ENCODE peak calls at places on chromosome 12, in ten cellular contexts. One of them, this sample, is unnamed. For H3K36me3, the result is how much of the 10 kb centered on the place peaks cover.

GRCh38 chr12:108572166-108572790 is 9.9 kb downstream of the ISCU start:
- DNase-seq in K562: no peak
- DNase-seq in adipocyte: no peak
- DNase-seq in heart left ventricle: no peak
- DNase-seq in psoas muscle: no peak
- DNase-seq in ovary: no peak
- DNase-seq in right atrium auricular region: no peak
- DNase-seq in CD8-positive, alpha-beta T cell: no peak
- DNase-seq in pancreas: no peak
- DNase-seq in breast epithelium: no peak
- DNase-seq in this sample: no peak

GRCh38 chr12:88784166-88784565 is 203.9 kb upstream of the KITLG start:
- DNase-seq in ovary: no peak
- DNase-seq in pancreas: no peak
- DNase-seq in heart left ventricle: no peak
- DNase-seq in K562: no peak
- DNase-seq in breast epithelium: no peak
- DNase-seq in CD8-positive, alpha-beta T cell: no peak
- DNase-seq in psoas muscle: no peak
- DNase-seq in right atrium auricular region: no peak
- DNase-seq in adipocyte: peak
- DNase-seq in this sample: no peak

GRCh38 chr12:19220205-19220604 is 90.7 kb downstream of the PLEKHA5 start:
- DNase-seq in CD8-positive, alpha-beta T cell: no peak
- DNase-seq in ovary: no peak
- DNase-seq in pancreas: no peak
- DNase-seq in breast epithelium: no peak
- DNase-seq in K562: no peak
- DNase-seq in heart left ventricle: no peak
- DNase-seq in adipocyte: no peak
- DNase-seq in right atrium auricular region: no peak
- DNase-seq in psoas muscle: no peak
- DNase-seq in this sample: no peak

GRCh38 chr12:40152783-40153383 is 47.0 kb upstream of the SLC2A13 start:
- DNase-seq in K562: peak
- DNase-seq in breast epithelium: no peak
- DNase-seq in right atrium auricular region: peak
- DNase-seq in ovary: peak
- DNase-seq in CD8-positive, alpha-beta T cell: peak
- DNase-seq in heart left ventricle: no peak
- DNase-seq in psoas muscle: no peak
- DNase-seq in pancreas: peak
- DNase-seq in adipocyte: peak
- DNase-seq in this sample: no peak

GRCh38 chr12:59431266-59431665 is 164.6 kb upstream of the SLC16A7 start:
- DNase-seq in CD8-positive, alpha-beta T cell: no peak
- DNase-seq in breast epithelium: no peak
- DNase-seq in psoas muscle: no peak
- DNase-seq in pancreas: no peak
- DNase-seq in adipocyte: peak
- DNase-seq in ovary: no peak
- DNase-seq in K562: no peak
- DNase-seq in heart left ventricle: no peak
- DNase-seq in right atrium auricular region: no peak
- DNase-seq in this sample: no peak

GRCh38 chr12:124352839-124353238 is 57.9 kb downstream of the RFLNA start:
- DNase-seq in ovary: no peak
- DNase-seq in K562: peak
- DNase-seq in right atrium auricular region: no peak
- DNase-seq in pancreas: no peak
- DNase-seq in adipocyte: no peak
- DNase-seq in CD8-positive, alpha-beta T cell: no peak
- DNase-seq in breast epithelium: no peak
- DNase-seq in heart left ventricle: no peak
- DNase-seq in psoas muscle: no peak
- DNase-seq in this sample: no peak

GRCh38 chr12:42104087-42104486 is 40.6 kb downstream of the GXYLT1 start:
- DNase-seq in psoas muscle: no peak
- DNase-seq in breast epithelium: no peak
- DNase-seq in K562: no peak
- DNase-seq in pancreas: no peak
- DNase-seq in heart left ventricle: no peak
- DNase-seq in adipocyte: peak
- DNase-seq in ovary: no peak
- DNase-seq in right atrium auricular region: no peak
- DNase-seq in CD8-positive, alpha-beta T cell: no peak
- DNase-seq in this sample: no peak

GRCh38 chr12:11607313-11608081 is 42.0 kb upstream of the ETV6 start:
- DNase-seq in pancreas: no peak
- DNase-seq in heart left ventricle: no peak
- DNase-seq in K562: no peak
- DNase-seq in psoas muscle: no peak
- DNase-seq in CD8-positive, alpha-beta T cell: no peak
- DNase-seq in ovary: peak
- DNase-seq in adipocyte: peak
- DNase-seq in right atrium auricular region: no peak
- DNase-seq in breast epithelium: no peak
- DNase-seq in this sample: no peak

GRCh38 chr12:96878704-96879103 is 28.4 kb upstream of the NEDD1 start:
- DNase-seq in pancreas: no peak
- DNase-seq in right atrium auricular region: no peak
- DNase-seq in heart left ventricle: no peak
- DNase-seq in CD8-positive, alpha-beta T cell: no peak
- DNase-seq in adipocyte: peak
- DNase-seq in K562: no peak
- DNase-seq in breast epithelium: no peak
- DNase-seq in psoas muscle: no peak
- DNase-seq in ovary: no peak
- DNase-seq in this sample: no peak

GRCh38 chr12:64828713-64829112 is 4.3 kb downstream of the TBC1D30 start:
- DNase-seq in heart left ventricle: no peak
- DNase-seq in CD8-positive, alpha-beta T cell: no peak
- DNase-seq in adipocyte: no peak
- DNase-seq in ovary: no peak
- DNase-seq in breast epithelium: no peak
- DNase-seq in pancreas: no peak
- DNase-seq in K562: no peak
- DNase-seq in psoas muscle: no peak
- DNase-seq in right atrium auricular region: no peak
- DNase-seq in this sample: no peak

GRCh38 chr12:130433411-130433810 is 95.7 kb downstream of the PIWIL1 start:
- DNase-seq in ovary: no peak
- DNase-seq in heart left ventricle: no peak
- DNase-seq in adipocyte: no peak
- DNase-seq in breast epithelium: peak
- DNase-seq in CD8-positive, alpha-beta T cell: no peak
- DNase-seq in psoas muscle: no peak
- DNase-seq in right atrium auricular region: no peak
- DNase-seq in K562: no peak
- DNase-seq in pancreas: no peak
- DNase-seq in this sample: peak

GRCh38 chr12:52699960-52700359 is 3.4 kb downstream of the KRT77 start:
- DNase-seq in breast epithelium: no peak
- DNase-seq in adipocyte: no peak
- DNase-seq in right atrium auricular region: no peak
- DNase-seq in K562: no peak
- DNase-seq in ovary: no peak
- DNase-seq in heart left ventricle: no peak
- DNase-seq in pancreas: no peak
- DNase-seq in psoas muscle: no peak
- DNase-seq in CD8-positive, alpha-beta T cell: no peak
- DNase-seq in this sample: no peak

GRCh38 chr12:64446295-64446694 is 5.6 kb upstream of the TBK1 start:
- DNase-seq in adipocyte: no peak
- DNase-seq in ovary: no peak
- DNase-seq in pancreas: no peak
- DNase-seq in psoas muscle: no peak
- DNase-seq in breast epithelium: no peak
- DNase-seq in right atrium auricular region: no peak
- DNase-seq in K562: no peak
- DNase-seq in heart left ventricle: no peak
- DNase-seq in CD8-positive, alpha-beta T cell: no peak
- DNase-seq in this sample: no peak

GRCh38 chr12:80909370-80909769 is 28.4 kb downstream of the LIN7A start:
- DNase-seq in CD8-positive, alpha-beta T cell: no peak
- DNase-seq in right atrium auricular region: no peak
- DNase-seq in adipocyte: no peak
- DNase-seq in psoas muscle: no peak
- DNase-seq in ovary: no peak
- DNase-seq in pancreas: no peak
- DNase-seq in heart left ventricle: no peak
- DNase-seq in breast epithelium: no peak
- DNase-seq in K562: no peak
- DNase-seq in this sample: no peak

GRCh38 chr12:22333751-22334695 is 484 bp downstream of the ST8SIA1 start:
- DNase-seq in heart left ventricle: peak
- DNase-seq in adipocyte: no peak
- DNase-seq in breast epithelium: peak
- DNase-seq in K562: no peak
- DNase-seq in psoas muscle: peak
- DNase-seq in right atrium auricular region: no peak
- DNase-seq in pancreas: no peak
- DNase-seq in CD8-positive, alpha-beta T cell: no peak
- DNase-seq in ovary: no peak
- DNase-seq in this sample: peak

DNA sequence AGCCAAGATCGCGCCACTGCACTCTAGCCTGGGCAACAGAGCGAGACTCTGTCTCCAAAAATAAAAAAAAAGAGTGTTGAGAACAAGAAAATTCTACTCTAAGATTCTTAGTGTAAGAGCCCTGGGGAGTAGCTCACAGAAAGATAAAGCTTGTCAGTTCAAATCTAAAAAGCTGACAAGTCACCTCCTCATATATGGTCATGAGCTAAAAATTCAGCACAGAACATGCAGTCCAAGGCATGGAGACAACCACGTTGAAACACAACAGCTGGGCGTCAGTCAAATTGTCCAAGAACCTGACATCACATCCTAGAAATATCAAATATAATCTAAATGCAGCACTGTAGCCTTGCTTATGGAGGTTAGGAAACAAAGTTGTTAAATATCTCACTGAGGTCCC is 47.8 kb downstream of the CLIP1 start:
- DNase-seq in heart left ventricle: no peak
- DNase-seq in adipocyte: no peak
- DNase-seq in right atrium auricular region: no peak
- DNase-seq in psoas muscle: no peak
- DNase-seq in K562: no peak
- DNase-seq in breast epithelium: no peak
- DNase-seq in pancreas: no peak
- DNase-seq in ovary: no peak
- DNase-seq in CD8-positive, alpha-beta T cell: no peak
- DNase-seq in this sample: no peak
- H3K36me3 ChIP-seq in heart left ventricle: under half
- H3K36me3 ChIP-seq in adipocyte: half or more
- H3K36me3 ChIP-seq in right atrium auricular region: half or more
- H3K36me3 ChIP-seq in psoas muscle: half or more
- H3K36me3 ChIP-seq in K562: under half
- H3K36me3 ChIP-seq in breast epithelium: under half
- H3K36me3 ChIP-seq in pancreas: under half
- H3K36me3 ChIP-seq in ovary: under half
- H3K36me3 ChIP-seq in CD8-positive, alpha-beta T cell: under half
- H3K36me3 ChIP-seq in this sample: under half

GRCh38 chr12:100214518-100214917 is 13.9 kb downstream of the ACTR6 start:
- DNase-seq in CD8-positive, alpha-beta T cell: no peak
- DNase-seq in breast epithelium: no peak
- DNase-seq in K562: no peak
- DNase-seq in adipocyte: no peak
- DNase-seq in ovary: no peak
- DNase-seq in pancreas: no peak
- DNase-seq in heart left ventricle: no peak
- DNase-seq in right atrium auricular region: no peak
- DNase-seq in psoas muscle: no peak
- DNase-seq in this sample: no peak

GRCh38 chr12:100211698-100212097 is 11.1 kb downstream of the ACTR6 start:
- DNase-seq in adipocyte: no peak
- DNase-seq in heart left ventricle: no peak
- DNase-seq in pancreas: no peak
- DNase-seq in right atrium auricular region: no peak
- DNase-seq in breast epithelium: no peak
- DNase-seq in psoas muscle: no peak
- DNase-seq in ovary: no peak
- DNase-seq in CD8-positive, alpha-beta T cell: no peak
- DNase-seq in K562: no peak
- DNase-seq in this sample: no peak

GRCh38 chr12:100213016-100213891 is 12.6 kb downstream of the ACTR6 start:
- DNase-seq in CD8-positive, alpha-beta T cell: no peak
- DNase-seq in psoas muscle: no peak
- DNase-seq in K562: no peak
- DNase-seq in heart left ventricle: no peak
- DNase-seq in pancreas: no peak
- DNase-seq in adipocyte: no peak
- DNase-seq in right atrium auricular region: no peak
- DNase-seq in breast epithelium: no peak
- DNase-seq in ovary: no peak
- DNase-seq in this sample: no peak

GRCh38 chr12:100207311-100207710 is 6.7 kb downstream of the ACTR6 start:
- DNase-seq in K562: no peak
- DNase-seq in pancreas: no peak
- DNase-seq in heart left ventricle: no peak
- DNase-seq in right atrium auricular region: no peak
- DNase-seq in psoas muscle: no peak
- DNase-seq in ovary: no peak
- DNase-seq in adipocyte: no peak
- DNase-seq in CD8-positive, alpha-beta T cell: no peak
- DNase-seq in breast epithelium: no peak
- DNase-seq in this sample: no peak

GRCh38 chr12:100208834-100209233 is 8.2 kb downstream of the ACTR6 start:
- DNase-seq in ovary: no peak
- DNase-seq in K562: no peak
- DNase-seq in right atrium auricular region: peak
- DNase-seq in pancreas: no peak
- DNase-seq in breast epithelium: no peak
- DNase-seq in heart left ventricle: no peak
- DNase-seq in psoas muscle: no peak
- DNase-seq in CD8-positive, alpha-beta T cell: no peak
- DNase-seq in adipocyte: no peak
- DNase-seq in this sample: no peak
- H3K36me3 ChIP-seq in ovary: under half
- H3K36me3 ChIP-seq in K562: half or more
- H3K36me3 ChIP-seq in right atrium auricular region: half or more
- H3K36me3 ChIP-seq in pancreas: under half
- H3K36me3 ChIP-seq in breast epithelium: under half
- H3K36me3 ChIP-seq in heart left ventricle: under half
- H3K36me3 ChIP-seq in psoas muscle: half or more
- H3K36me3 ChIP-seq in CD8-positive, alpha-beta T cell: under half
- H3K36me3 ChIP-seq in adipocyte: half or more
- H3K36me3 ChIP-seq in this sample: under half

GRCh38 chr12:38025916-38026315 is 290.7 kb upstream of the ALG10B start:
- DNase-seq in psoas muscle: no peak
- DNase-seq in pancreas: no peak
- DNase-seq in ovary: no peak
- DNase-seq in adipocyte: no peak
- DNase-seq in breast epithelium: no peak
- DNase-seq in right atrium auricular region: no peak
- DNase-seq in heart left ventricle: no peak
- DNase-seq in K562: no peak
- DNase-seq in CD8-positive, alpha-beta T cell: no peak
- DNase-seq in this sample: no peak
- H3K36me3 ChIP-seq in psoas muscle: under half
- H3K36me3 ChIP-seq in pancreas: under half
- H3K36me3 ChIP-seq in ovary: under half
- H3K36me3 ChIP-seq in adipocyte: under half
- H3K36me3 ChIP-seq in breast epithelium: under half
- H3K36me3 ChIP-seq in right atrium auricular region: under half
- H3K36me3 ChIP-seq in heart left ventricle: under half
- H3K36me3 ChIP-seq in K562: under half
- H3K36me3 ChIP-seq in CD8-positive, alpha-beta T cell: under half
- H3K36me3 ChIP-seq in this sample: under half

GRCh38 chr12:45350861-45351260 is 135.0 kb downstream of the ANO6 start:
- DNase-seq in right atrium auricular region: no peak
- DNase-seq in ovary: no peak
- DNase-seq in K562: no peak
- DNase-seq in pancreas: no peak
- DNase-seq in psoas muscle: no peak
- DNase-seq in CD8-positive, alpha-beta T cell: no peak
- DNase-seq in adipocyte: no peak
- DNase-seq in heart left ventricle: no peak
- DNase-seq in breast epithelium: no peak
- DNase-seq in this sample: no peak
- H3K36me3 ChIP-seq in right atrium auricular region: half or more
- H3K36me3 ChIP-seq in ovary: under half
- H3K36me3 ChIP-seq in K562: under half
- H3K36me3 ChIP-seq in pancreas: under half
- H3K36me3 ChIP-seq in psoas muscle: half or more
- H3K36me3 ChIP-seq in CD8-positive, alpha-beta T cell: under half
- H3K36me3 ChIP-seq in adipocyte: half or more
- H3K36me3 ChIP-seq in heart left ventricle: under half
- H3K36me3 ChIP-seq in breast epithelium: under half
- H3K36me3 ChIP-seq in this sample: under half

This sample was measured in aorta.